ENCODE peak calls at places on chromosomes 7 and 10, in six cellular contexts. B, K, V, D, N and W are unnamed samples.

GRCh38 chr7:116177009-116177408 is 33.3 kb upstream of the TES start:
- DNase-seq in B (no peak), K (peak), V (no peak), D (no peak), N (no peak), W (no peak)

GRCh38 chr10:93149761-93150160 is 76.1 kb downstream of the CYP26A1 start:
- DNase-seq in B (no peak), K (no peak), V (no peak), D (no peak), N (no peak), W (no peak)

GRCh38 chr10:113681533-113682470 is 2.1 kb downstream of the CASP7 start:
- DNase-seq in B (no peak), K (no peak), V (no peak), D (peak), N (no peak), W (no peak)

GRCh38 chr10:34102237-34102673 is 712.8 kb downstream of the PARD3 start:
- DNase-seq in B (no peak), K (peak), V (no peak), D (no peak), N (no peak), W (no peak)

GRCh38 chr10:1402016-1402820 is 335.1 kb downstream of the ADARB2 start:
- DNase-seq in B (no peak), K (no peak), V (no peak), D (no peak), N (no peak), W (no peak)

GRCh38 chr10:78223088-78223487 is 189.4 kb downstream of the RPS24 start:
- DNase-seq in B (no peak), K (no peak), V (no peak), D (no peak), N (no peak), W (no peak)

GRCh38 chr10:80486151-80486692 is 32.1 kb downstream of the TSPAN14 start:
- DNase-seq in B (no peak), K (no peak), V (peak), D (no peak), N (no peak), W (no peak)

GRCh38 chr10:15735766-15736165 is 16.0 kb upstream of the ITGA8 start:
- DNase-seq in B (no peak), K (no peak), V (no peak), D (no peak), N (no peak), W (no peak)

GRCh38 chr10:132542086-132542775 is 4.6 kb downstream of the INPP5A start:
- DNase-seq in B (no peak), K (no peak), V (no peak), D (no peak), N (no peak), W (no peak)

GRCh38 chr7:55505259-55505658 is 67.0 kb downstream of the VOPP1 start:
- DNase-seq in B (no peak), K (no peak), V (no peak), D (no peak), N (no peak), W (no peak)

GRCh38 chr10:70722820-70723424 is 50.6 kb downstream of the ADAMTS14 start:
- DNase-seq in B (peak), K (peak), V (no peak), D (no peak), N (no peak), W (no peak)

GRCh38 chr10:30827531-30828120 is 198.1 kb upstream of the LYZL2 start:
- DNase-seq in B (no peak), K (peak), V (no peak), D (no peak), N (peak), W (no peak)

GRCh38 chr7:83347836-83348482 is 185.3 kb upstream of the PCLO start:
- DNase-seq in B (no peak), K (peak), V (no peak), D (no peak), N (no peak), W (no peak)

GRCh38 chr10:131670341-131670740 is 230.5 kb upstream of the PPP2R2D start:
- DNase-seq in B (no peak), K (no peak), V (no peak), D (no peak), N (no peak), W (no peak)

GRCh38 chr7:106231856-106232490 is 52.8 kb downstream of the NAMPT start:
- DNase-seq in B (no peak), K (no peak), V (no peak), D (no peak), N (no peak), W (no peak)

GRCh38 chr7:146639291-146639690 is 522.7 kb downstream of the CNTNAP2 start:
- DNase-seq in B (no peak), K (no peak), V (no peak), D (no peak), N (no peak), W (no peak)

GRCh38 chr7:143131777-143132176 is at the start of gene PIP:
- DNase-seq in B (no peak), K (no peak), V (no peak), D (no peak), N (no peak), W (no peak)

GRCh38 chr10:35451103-35452016 is 115.1 kb downstream of the CCNY start:
- DNase-seq in B (no peak), K (no peak), V (peak), D (peak), N (no peak), W (no peak)

GRCh38 chr10:974038-974784 is 14.0 kb upstream of the GTPBP4 start:
- DNase-seq in B (no peak), K (no peak), V (no peak), D (no peak), N (peak), W (no peak)

GRCh38 chr10:17617031-17617911 is at the start of gene HACD1:
- DNase-seq in B (no peak), K (peak), V (peak), D (no peak), N (peak), W (peak)

GRCh38 chr7:135755351-135755753 is 6.7 kb upstream of the FAM180A start:
- DNase-seq in B (no peak), K (no peak), V (no peak), D (no peak), N (peak), W (no peak)

GRCh38 chr7:38822556-38822955 is 86.4 kb downstream of the VPS41 start:
- DNase-seq in B (no peak), K (peak), V (no peak), D (no peak), N (no peak), W (no peak)

GRCh38 chr7:16420649-16421332 is 547 bp downstream of the CRPPA start:
- DNase-seq in B (no peak), K (peak), V (peak), D (no peak), N (peak), W (peak)

GRCh38 chr10:60944159-60944909 is at the start of gene RHOBTB1:
- DNase-seq in B (no peak), K (peak), V (no peak), D (no peak), N (peak), W (no peak)

GRCh38 chr10:75314570-75314969 is 78.8 kb upstream of the COMTD1 start:
- DNase-seq in B (no peak), K (no peak), V (no peak), D (no peak), N (no peak), W (no peak)

GRCh38 chr10:6537704-6538103 is 42.4 kb downstream of the PRKCQ start:
- DNase-seq in B (no peak), K (no peak), V (peak), D (no peak), N (no peak), W (no peak)

GRCh38 chr10:49585387-49585786 is 24.7 kb upstream of the SLC18A3 start:
- DNase-seq in B (no peak), K (peak), V (no peak), D (no peak), N (no peak), W (no peak)